ENCODE peak calls at places on chromosome 12, in six cellular contexts. R, Q, N, Z, G and K are unnamed samples.

GRCh38 chr12:642633-643477 is 20.4 kb downstream of the NINJ2 start:
- DNase-seq in R (peak; percentile 63), Q (peak; percentile 97), N (peak; percentile 43), Z (peak; percentile 80), G (peak; percentile 90), K (no peak)

GRCh38 chr12:29768372-29768771 is 15.4 kb downstream of the TMTC1 start:
- DNase-seq in R (no peak), Q (no peak), N (no peak), Z (no peak), G (no peak), K (no peak)

GRCh38 chr12:93098077-93098476 is 169.0 kb upstream of the EEA1 start:
- DNase-seq in R (peak; percentile 51), Q (peak; percentile 78), N (peak; percentile 29), Z (peak; percentile 81), G (peak; percentile 70), K (peak; percentile 63)

GRCh38 chr12:102202556-102202955 is 4.9 kb upstream of the PMCH start:
- DNase-seq in R (no peak), Q (no peak), N (no peak), Z (no peak), G (no peak), K (no peak)

GRCh38 chr12:120468271-120468845 is 1.2 kb downstream of the SRSF9 start:
- DNase-seq in R (no peak), Q (peak; percentile 82), N (peak; percentile 31), Z (peak; percentile 48), G (peak; percentile 58), K (no peak)

GRCh38 chr12:57732726-57733593 is 5.6 kb downstream of the AGAP2 start:
- DNase-seq in R (no peak), Q (no peak), N (no peak), Z (no peak), G (no peak), K (no peak)

GRCh38 chr12:117142094-117142493 is 42.9 kb upstream of the TESC start:
- DNase-seq in R (no peak), Q (no peak), N (no peak), Z (no peak), G (no peak), K (no peak)

GRCh38 chr12:94644141-94644575 is 6.2 kb downstream of the TMCC3 start:
- DNase-seq in R (no peak), Q (peak; percentile 85), N (no peak), Z (no peak), G (peak; percentile 58), K (no peak)

GRCh38 chr12:121237415-121237814 is 27.5 kb downstream of the P2RX4 start:
- DNase-seq in R (no peak), Q (no peak), N (no peak), Z (no peak), G (no peak), K (no peak)

DNA sequence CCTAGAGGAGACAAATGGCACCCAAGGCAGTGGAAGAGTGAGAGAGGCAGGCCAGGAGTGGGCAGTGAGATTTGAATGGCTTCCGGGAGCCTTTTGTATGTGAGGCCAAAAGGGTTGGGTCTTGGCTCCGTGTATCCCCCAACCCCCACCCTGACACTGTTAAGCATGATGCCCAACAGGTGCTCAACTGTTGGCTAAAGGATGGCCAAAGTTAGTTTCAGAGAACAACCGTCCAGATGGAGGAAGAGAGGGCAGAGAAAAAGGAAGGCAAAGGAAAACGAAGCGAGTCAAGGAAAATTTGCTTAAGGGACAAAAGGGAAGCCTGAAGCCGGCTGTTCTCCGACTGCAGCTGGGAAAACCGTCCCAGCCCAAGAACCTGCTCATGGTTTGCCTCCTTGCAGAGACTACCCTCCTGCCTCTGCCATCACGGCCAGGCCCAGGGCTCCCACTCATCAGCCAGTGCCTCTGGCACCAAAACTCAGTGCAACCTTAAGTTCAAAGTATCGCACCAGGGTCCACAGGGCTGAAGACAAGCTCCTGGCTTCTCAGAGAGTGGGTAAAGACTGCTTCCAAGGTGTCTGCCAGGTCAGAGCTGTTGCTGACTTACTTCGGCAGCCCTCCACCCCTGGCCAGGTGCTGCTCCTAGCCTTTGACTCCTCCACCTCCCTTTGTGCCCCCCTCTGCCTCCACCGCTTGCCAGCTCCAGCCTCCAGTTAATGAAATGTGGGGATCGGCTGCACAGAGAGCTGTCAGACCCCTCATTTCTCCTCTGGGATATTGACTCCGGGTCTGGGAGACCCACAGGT is 4.2 kb upstream of the C1QL4 start:
- DNase-seq in R (no peak), Q (no peak), N (no peak), Z (no peak), G (no peak), K (no peak)
- H3K4me1 ChIP-seq in R (peaks cover 6% of the 10 kb centered on the region), Q (peaks cover 62% of the 10 kb centered on the region), N (peaks cover 61% of the 10 kb centered on the region), Z (peaks cover 26% of the 10 kb centered on the region), G (peaks cover 50% of the 10 kb centered on the region), K (peaks cover 65% of the 10 kb centered on the region)

GRCh38 chr12:104896710-104897109 is 61.4 kb downstream of the SLC41A2 start:
- DNase-seq in R (no peak), Q (no peak), N (no peak), Z (no peak), G (no peak), K (no peak)
- H3K4me1 ChIP-seq in R (no peaks in the 10 kb centered on the region), Q (no peaks in the 10 kb centered on the region), N (no peaks in the 10 kb centered on the region), Z (no peaks in the 10 kb centered on the region), G (no peaks in the 10 kb centered on the region), K (no peaks in the 10 kb centered on the region)

GRCh38 chr12:47410383-47410782 is 295.4 kb downstream of the RPAP3 start:
- DNase-seq in R (no peak), Q (no peak), N (no peak), Z (no peak), G (no peak), K (no peak)
- H3K4me1 ChIP-seq in R (no peaks in the 10 kb centered on the region), Q (peaks cover 14% of the 10 kb centered on the region), N (no peaks in the 10 kb centered on the region), Z (no peaks in the 10 kb centered on the region), G (peaks cover 18% of the 10 kb centered on the region), K (no peaks in the 10 kb centered on the region)

GRCh38 chr12:47750229-47750798 is 8.4 kb downstream of the RAPGEF3 start:
- DNase-seq in R (no peak), Q (no peak), N (no peak), Z (no peak), G (no peak), K (no peak)
- H3K4me1 ChIP-seq in R (no peaks in the 10 kb centered on the region), Q (peaks cover 83% of the 10 kb centered on the region), N (no peaks in the 10 kb centered on the region), Z (peaks cover 23% of the 10 kb centered on the region), G (peaks cover 36% of the 10 kb centered on the region), K (peaks cover 29% of the 10 kb centered on the region)

GRCh38 chr12:62305778-62306177 is 45.6 kb downstream of the USP15 start:
- DNase-seq in R (no peak), Q (no peak), N (no peak), Z (no peak), G (no peak), K (no peak)

GRCh38 chr12:62304560-62304959 is 44.4 kb downstream of the USP15 start:
- DNase-seq in R (no peak), Q (no peak), N (no peak), Z (no peak), G (no peak), K (no peak)

GRCh38 chr12:62313727-62314380 is 53.6 kb downstream of the USP15 start:
- DNase-seq in R (no peak), Q (no peak), N (no peak), Z (no peak), G (no peak), K (no peak)

GRCh38 chr12:62306569-62307530 is 46.6 kb downstream of the USP15 start:
- DNase-seq in R (no peak), Q (no peak), N (no peak), Z (no peak), G (no peak), K (no peak)

GRCh38 chr12:62308201-62308600 is 48.0 kb downstream of the USP15 start:
- DNase-seq in R (no peak), Q (no peak), N (no peak), Z (no peak), G (no peak), K (no peak)
- H3K4me1 ChIP-seq in R (no peaks in the 10 kb centered on the region), Q (peaks cover under 1% of the 10 kb centered on the region), N (no peaks in the 10 kb centered on the region), Z (no peaks in the 10 kb centered on the region), G (no peaks in the 10 kb centered on the region), K (no peaks in the 10 kb centered on the region)

DNA sequence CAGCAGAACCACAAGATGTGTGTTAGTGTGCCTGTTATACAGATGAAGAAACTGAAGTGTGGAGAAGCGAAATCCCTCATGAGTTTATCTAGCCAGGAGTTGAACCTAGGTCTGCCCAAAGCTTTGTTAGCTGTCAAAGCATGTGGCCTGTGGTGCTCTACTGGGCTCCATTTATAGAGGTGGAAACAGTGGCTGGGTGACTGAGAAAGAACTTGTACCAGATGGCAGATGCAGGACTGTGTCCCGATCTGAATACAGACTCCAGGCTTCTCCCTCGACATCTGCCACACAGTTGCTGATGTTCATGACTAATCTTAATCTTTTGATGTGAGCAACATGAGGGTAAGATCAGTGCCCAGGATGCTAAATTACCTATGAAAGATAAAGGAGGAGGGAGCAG is 89.1 kb downstream of the C12orf75 start:
- DNase-seq in R (no peak), Q (no peak), N (no peak), Z (no peak), G (no peak), K (no peak)
- H3K4me1 ChIP-seq in R (no peaks in the 10 kb centered on the region), Q (no peaks in the 10 kb centered on the region), N (peaks cover 6% of the 10 kb centered on the region), Z (peaks cover 6% of the 10 kb centered on the region), G (peaks cover 4% of the 10 kb centered on the region), K (no peaks in the 10 kb centered on the region)

GRCh38 chr12:51984657-51985056 is 22.1 kb upstream of the TAMALIN start:
- DNase-seq in R (no peak), Q (no peak), N (no peak), Z (no peak), G (no peak), K (no peak)

GRCh38 chr12:51992246-51992645 is 14.5 kb upstream of the TAMALIN start:
- DNase-seq in R (no peak), Q (no peak), N (no peak), Z (no peak), G (no peak), K (no peak)

GRCh38 chr12:51985136-51985835 is 21.5 kb upstream of the TAMALIN start:
- DNase-seq in R (no peak), Q (no peak), N (no peak), Z (no peak), G (no peak), K (no peak)

GRCh38 chr12:51986834-51987233 is 19.9 kb upstream of the TAMALIN start:
- DNase-seq in R (no peak), Q (no peak), N (no peak), Z (no peak), G (no peak), K (no peak)
- H3K4me1 ChIP-seq in R (no peaks in the 10 kb centered on the region), Q (no peaks in the 10 kb centered on the region), N (no peaks in the 10 kb centered on the region), Z (no peaks in the 10 kb centered on the region), G (no peaks in the 10 kb centered on the region), K (no peaks in the 10 kb centered on the region)

GRCh38 chr12:24903305-24904088 is 45.4 kb downstream of the BCAT1 start:
- DNase-seq in R (no peak), Q (no peak), N (no peak), Z (no peak), G (no peak), K (no peak)

GRCh38 chr12:24902521-24903304 is 46.2 kb downstream of the BCAT1 start:
- DNase-seq in R (no peak), Q (peak; percentile 82), N (no peak), Z (no peak), G (peak; percentile 63), K (no peak)

GRCh38 chr12:24904871-24905270 is 44.0 kb downstream of the BCAT1 start:
- DNase-seq in R (no peak), Q (no peak), N (no peak), Z (no peak), G (no peak), K (no peak)

GRCh38 chr12:24907464-24907863 is 41.4 kb downstream of the BCAT1 start:
- DNase-seq in R (no peak), Q (no peak), N (no peak), Z (no peak), G (no peak), K (no peak)

DNA sequence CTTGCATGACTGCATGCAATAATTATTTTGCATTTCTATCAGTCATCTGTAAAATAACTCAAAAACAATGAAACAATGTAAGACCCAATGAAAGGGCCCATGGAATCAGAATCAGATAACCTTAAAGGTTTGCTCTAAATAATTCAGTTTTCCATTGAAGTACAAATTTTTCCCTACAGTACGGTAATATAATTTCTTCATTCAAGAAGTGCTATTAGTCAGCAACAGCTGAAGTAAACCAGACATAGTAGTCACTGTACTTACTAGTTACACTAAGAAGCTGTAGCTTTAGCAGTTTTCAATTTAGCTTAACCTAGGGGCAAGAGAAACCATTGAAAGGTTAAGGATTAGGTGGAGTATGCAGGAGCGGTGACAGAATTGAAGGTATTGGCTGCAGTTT is 43.5 kb downstream of the BCAT1 start:
- DNase-seq in R (no peak), Q (no peak), N (no peak), Z (no peak), G (no peak), K (no peak)
- H3K4me1 ChIP-seq in R (no peaks in the 10 kb centered on the region), Q (peaks cover 36% of the 10 kb centered on the region), N (peaks cover 8% of the 10 kb centered on the region), Z (no peaks in the 10 kb centered on the region), G (peaks cover 28% of the 10 kb centered on the region), K (peaks cover 9% of the 10 kb centered on the region)